ENCODE peak calls at places on chromosomes 12 and 14, in six cellular contexts. M, X, H, A, K and O are unnamed samples.

GRCh38 chr12:82359115-82359478 is 768 bp downstream of the METTL25 start:
- DNase-seq in M (no peak), X (peak), H (peak), A (peak), K (no peak), O (no peak)

GRCh38 chr12:90355701-90356345 is 599.2 kb downstream of the CCER1 start:
- DNase-seq in M (no peak), X (no peak), H (no peak), A (no peak), K (no peak), O (no peak)

GRCh38 chr14:89114109-89114508 is 289.7 kb downstream of the TTC8 start:
- DNase-seq in M (no peak), X (no peak), H (no peak), A (no peak), K (no peak), O (no peak)

GRCh38 chr12:52872644-52873384 is 24.0 kb upstream of the KRT78 start:
- DNase-seq in M (no peak), X (peak), H (no peak), A (no peak), K (no peak), O (peak)

GRCh38 chr12:77324763-77325468 is 259.5 kb upstream of the E2F7 start:
- DNase-seq in M (peak), X (peak), H (peak), A (peak), K (peak), O (peak)

GRCh38 chr12:27984275-27984674 is 11.7 kb upstream of the PTHLH start:
- DNase-seq in M (peak), X (no peak), H (peak), A (no peak), K (no peak), O (no peak)

GRCh38 chr12:12582895-12583303 is 20.2 kb upstream of the DUSP16 start:
- DNase-seq in M (peak), X (no peak), H (no peak), A (no peak), K (no peak), O (peak)

GRCh38 chr12:102483466-102483865 is 3.1 kb upstream of the IGF1 start:
- DNase-seq in M (no peak), X (no peak), H (no peak), A (no peak), K (no peak), O (no peak)

GRCh38 chr12:117342682-117343081 is 18.7 kb downstream of the NOS1 start:
- DNase-seq in M (no peak), X (no peak), H (no peak), A (no peak), K (no peak), O (no peak)

GRCh38 chr14:24535737-24536136 is 27.7 kb upstream of the CMA1 start:
- DNase-seq in M (no peak), X (no peak), H (no peak), A (no peak), K (no peak), O (no peak)

GRCh38 chr14:22598099-22598895 is at the start of gene ABHD4:
- DNase-seq in M (peak), X (no peak), H (peak), A (peak), K (peak), O (peak)

GRCh38 chr12:27965411-27965810 is 7.1 kb downstream of the PTHLH start:
- DNase-seq in M (no peak), X (no peak), H (peak), A (no peak), K (no peak), O (no peak)

GRCh38 chr12:53122961-53123468 is 19.7 kb downstream of the SOAT2 start:
- DNase-seq in M (no peak), X (no peak), H (no peak), A (no peak), K (no peak), O (no peak)

GRCh38 chr12:59596232-59597143 is 659 bp downstream of the SLC16A7 start:
- DNase-seq in M (peak), X (peak), H (peak), A (peak), K (peak), O (peak)

GRCh38 chr12:122457627-122458026 is 35.2 kb upstream of the CLIP1 start:
- DNase-seq in M (no peak), X (no peak), H (no peak), A (no peak), K (no peak), O (no peak)

GRCh38 chr14:103551338-103551762 is 11.1 kb downstream of the BAG5 start:
- DNase-seq in M (no peak), X (no peak), H (no peak), A (no peak), K (peak), O (no peak)

GRCh38 chr12:57215065-57215464 is 1.5 kb upstream of the NXPH4 start:
- DNase-seq in M (no peak), X (no peak), H (no peak), A (no peak), K (no peak), O (no peak)

GRCh38 chr12:54229624-54230212 is 40.9 kb upstream of the SMUG1 start:
- DNase-seq in M (peak), X (no peak), H (peak), A (no peak), K (no peak), O (no peak)

GRCh38 chr12:89236748-89237428 is 115.4 kb downstream of the DUSP6 start:
- DNase-seq in M (peak), X (no peak), H (no peak), A (no peak), K (no peak), O (peak)

GRCh38 chr14:91417983-91418386 is 365 bp upstream of the CCDC88C start:
- DNase-seq in M (no peak), X (no peak), H (no peak), A (no peak), K (no peak), O (peak)

GRCh38 chr14:21913759-21914158 is 240.1 kb upstream of the OR4E1 start:
- DNase-seq in M (peak), X (no peak), H (peak), A (peak), K (no peak), O (peak)

GRCh38 chr12:15227004-15227679 is 5.9 kb upstream of the RERG start:
- DNase-seq in M (peak), X (no peak), H (peak), A (no peak), K (no peak), O (peak)